ENCODE peak calls at places on chromosomes 7 and 10, in seven cellular contexts. J is adrenal gland, A is prostate gland, T is spleen, E is transverse colon, L is A549, X is uterus. N is an unnamed sample.

GRCh38 chr10:110794808-110795207 is 76.9 kb upstream of the PDCD4 start:
- DNase-seq in X (no peak), L (no peak), A (no peak), T (no peak), J (no peak), E (no peak), N (no peak)

GRCh38 chr7:77561354-77561753 is 24.3 kb downstream of the PTPN12 start:
- DNase-seq in J (no peak), A (no peak), L (no peak), E (no peak), T (no peak), X (no peak), N (no peak)

GRCh38 chr10:18650618-18651017 is 769 bp downstream of the NSUN6 start:
- DNase-seq in J (no peak), T (no peak), L (no peak), A (no peak), E (no peak), X (no peak), N (peak; percentile 60)

GRCh38 chr10:21517134-21517982 is 8.1 kb downstream of the SKIDA1 start:
- DNase-seq in L (peak; percentile 56), T (no peak), X (peak; percentile 68), J (peak; percentile 70), A (peak; percentile 62), E (no peak), N (peak; percentile 65)

GRCh38 chr10:29840516-29841276 is 205.9 kb upstream of the SVIL start:
- DNase-seq in J (no peak), A (peak; percentile 60), L (no peak), T (no peak), X (no peak), E (no peak), N (no peak)

GRCh38 chr7:16634292-16634738 is 11.2 kb downstream of the ANKMY2 start:
- DNase-seq in X (peak; percentile 23), E (peak; percentile 20), J (no peak), L (no peak), T (no peak), A (no peak), N (no peak)

GRCh38 chr7:73892003-73892975 is 31.3 kb downstream of the TMEM270 start:
- DNase-seq in A (peak; percentile 33), L (no peak), T (no peak), E (peak; percentile 39), X (peak; percentile 68), J (peak; percentile 45), N (peak; percentile 50)

GRCh38 chr10:87092861-87093460 is 1.7 kb downstream of the GLUD1 start:
- DNase-seq in X (no peak), T (no peak), E (peak; percentile 38), L (no peak), J (no peak), A (peak; percentile 27), N (peak; percentile 14)

GRCh38 chr10:43062402-43063160 is 14.3 kb upstream of the RET start:
- DNase-seq in X (no peak), L (no peak), A (no peak), E (no peak), T (peak; percentile 61), J (no peak), N (no peak)

GRCh38 chr7:55019329-55019690 is 493 bp downstream of the EGFR start:
- DNase-seq in T (no peak), X (peak; percentile 75), A (peak; percentile 63), E (peak; percentile 74), J (peak; percentile 70), L (peak; percentile 43), N (no peak)

GRCh38 chr7:98968621-98969020 is 90.3 kb downstream of the TRRAP start:
- DNase-seq in A (no peak), L (no peak), X (no peak), J (no peak), T (peak; percentile 40), E (peak; percentile 82), N (no peak)

GRCh38 chr10:103967433-103968142 is 648 bp downstream of the SLK start:
- DNase-seq in J (peak; percentile 28), T (no peak), A (peak; percentile 13), L (peak; percentile 36), X (no peak), E (peak; percentile 32), N (peak; percentile 80)

GRCh38 chr7:129497156-129497555 is 5.2 kb upstream of the SMKR1 start:
- DNase-seq in L (no peak), J (no peak), T (no peak), E (no peak), A (no peak), X (no peak), N (no peak)

GRCh38 chr10:122258136-122259074 is 12.7 kb upstream of the BTBD16 start:
- DNase-seq in J (no peak), X (no peak), T (peak; percentile 62), A (no peak), E (no peak), L (no peak), N (no peak)

GRCh38 chr7:7177044-7177517 is 5.3 kb upstream of the C1GALT1 start:
- DNase-seq in X (no peak), A (no peak), J (no peak), L (peak; percentile 51), T (no peak), E (no peak), N (no peak)

GRCh38 chr7:24778543-24779282 is 21.4 kb upstream of the GSDME start:
- DNase-seq in E (no peak), X (peak; percentile 30), L (no peak), A (no peak), J (peak; percentile 33), T (no peak), N (peak; percentile 27)
- TF ChIP-seq POLR2A in E (no peak), X (no peak), L (no peak), A (no peak), J (no peak), T (no peak), N (no peak)

GRCh38 chr10:99732033-99732912 is at the start of the genes COX15 and CUTC:
- DNase-seq in J (peak; percentile 97), X (peak; percentile 98), A (peak; percentile 96), L (peak; percentile 88), T (peak; percentile 99), E (peak; percentile 98), N (peak; percentile 98)
- TF ChIP-seq POLR2A in J (peak; percentile 23), X (peak; percentile 86), A (peak; percentile 88), L (peak; percentile 65), T (peak; percentile 49), E (peak; percentile 79), N (peak; percentile 95)

GRCh38 chr7:44638611-44639557 is 32.5 kb downstream of the OGDH start:
- DNase-seq in T (peak; percentile 95), X (peak; percentile 43), E (peak; percentile 88), A (peak; percentile 34), L (peak; percentile 81), J (peak; percentile 68), N (peak; percentile 85)

GRCh38 chr7:44636041-44636580 is 29.7 kb downstream of the OGDH start:
- DNase-seq in E (no peak), A (no peak), T (no peak), J (peak; percentile 19), X (no peak), L (no peak), N (peak; percentile 66)

GRCh38 chr7:44639701-44640321 is 33.4 kb downstream of the OGDH start:
- DNase-seq in X (peak; percentile 30), A (peak; percentile 14), L (peak; percentile 64), J (peak; percentile 88), T (no peak), E (no peak), N (no peak)

GRCh38 chr7:44636926-44637325 is 30.5 kb downstream of the OGDH start:
- DNase-seq in J (peak; percentile 19), E (no peak), X (no peak), T (no peak), L (no peak), A (no peak), N (no peak)

DNA sequence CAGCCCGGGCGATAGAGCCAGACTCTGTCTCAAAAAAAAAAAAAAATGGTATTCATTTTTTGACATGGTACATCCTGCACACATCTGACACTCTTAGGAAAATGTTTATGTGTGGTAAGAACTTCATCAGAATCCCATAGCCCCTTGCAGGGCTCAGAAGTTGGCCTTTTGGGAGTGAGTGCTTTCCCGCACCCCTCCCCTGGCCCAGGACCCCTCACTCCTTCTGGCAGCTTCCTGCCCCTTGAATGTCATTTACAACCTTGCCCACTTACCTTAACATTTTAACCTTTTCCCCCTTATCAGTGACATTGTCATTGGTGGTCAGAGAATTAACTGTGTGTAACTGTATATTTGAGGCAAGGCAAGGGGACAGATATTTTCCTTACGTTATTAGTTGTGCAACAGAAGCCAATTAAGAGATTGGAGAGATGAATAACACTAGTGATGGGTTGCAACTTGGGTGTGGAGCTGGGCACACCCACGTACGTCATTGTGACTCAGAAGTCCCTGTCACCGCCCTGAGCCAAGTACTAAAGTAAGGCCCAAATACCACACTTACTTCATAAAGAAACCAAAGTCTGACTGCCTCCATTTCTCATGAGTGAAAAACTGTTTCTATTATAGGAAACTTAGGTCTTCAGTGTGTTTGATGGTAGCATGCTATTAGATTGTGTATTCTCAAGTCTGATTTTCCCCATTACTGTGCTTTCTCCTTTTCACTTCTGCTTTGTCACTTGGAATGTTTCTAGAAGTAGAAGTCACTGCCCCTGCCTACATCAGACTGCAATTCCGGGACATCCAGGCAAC is 31.6 kb downstream of the OGDH start:
- DNase-seq in X (no peak), A (no peak), E (peak; percentile 77), J (peak; percentile 70), T (no peak), L (peak; percentile 58), N (peak; percentile 95)
- TF ChIP-seq POLR2A in X (no peak), A (no peak), E (peak; percentile 31), J (no peak), T (no peak), L (no peak), N (peak; percentile 91)

GRCh38 chr10:78465456-78465855 is 431.8 kb downstream of the RPS24 start:
- DNase-seq in E (no peak), A (no peak), J (no peak), L (no peak), X (no peak), T (no peak), N (no peak)

GRCh38 chr10:78462221-78462620 is 428.6 kb downstream of the RPS24 start:
- DNase-seq in E (no peak), X (no peak), T (no peak), J (no peak), L (no peak), A (no peak), N (no peak)

GRCh38 chr10:78462728-78463228 is 429.1 kb downstream of the RPS24 start:
- DNase-seq in J (no peak), E (no peak), T (no peak), L (no peak), A (no peak), X (no peak), N (no peak)

GRCh38 chr10:78464856-78465221 is 431.2 kb downstream of the RPS24 start:
- DNase-seq in A (no peak), E (no peak), X (no peak), J (no peak), L (no peak), T (peak; percentile 66), N (no peak)

DNA sequence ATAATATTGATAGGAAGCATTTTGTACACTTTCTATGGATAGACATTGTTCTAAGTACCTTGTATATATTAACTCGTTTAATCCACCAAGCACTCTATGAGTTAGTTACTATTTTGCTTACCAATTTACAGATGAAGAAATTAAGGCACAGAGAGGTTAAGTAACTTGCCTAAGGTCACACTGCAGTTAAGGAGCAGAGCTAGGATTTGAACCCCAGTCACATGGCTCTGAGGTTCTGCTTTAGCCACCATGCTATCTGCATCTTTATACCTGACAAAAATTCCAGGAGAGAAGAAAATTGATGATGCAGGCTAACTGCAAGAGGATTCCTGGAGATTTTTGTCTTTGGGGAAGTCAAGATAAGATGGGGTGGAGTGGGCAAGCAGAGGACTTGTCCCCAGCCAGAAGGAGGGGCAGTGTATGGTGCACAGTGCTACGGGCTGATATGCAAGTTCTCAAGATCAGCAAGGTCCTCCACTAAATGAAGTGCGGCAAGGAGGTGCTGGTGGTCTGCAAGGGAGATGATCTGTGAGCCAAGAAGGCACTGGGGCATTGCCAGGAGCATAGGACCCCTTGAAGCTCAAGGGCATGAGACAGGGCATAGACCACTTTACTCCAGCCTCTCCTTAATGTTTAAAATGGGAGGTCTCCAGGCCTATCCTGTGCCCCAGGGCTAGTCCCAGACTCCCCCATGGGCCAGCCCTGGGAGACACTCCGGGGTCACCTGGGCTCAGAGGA is 430.6 kb downstream of the RPS24 start:
- DNase-seq in A (no peak), T (no peak), E (no peak), L (no peak), X (no peak), J (no peak), N (no peak)
- TF ChIP-seq POLR2A in A (no peak), T (no peak), E (no peak), L (no peak), X (no peak), J (no peak), N (no peak)